ENCODE peak calls at places on chromosomes 11 and 22, in four cellular contexts. C is fibroblast of mammary gland, R is fibroblast of villous mesenchyme, N is transverse colon. B is an unnamed sample.

GRCh38 chr11:113192121-113192925 is 122.1 kb upstream of the TTC12 start:
- DNase-seq in C (no peak), R (no peak), N (no peak), B (no peak)

GRCh38 chr11:128953151-128953550 is 10.5 kb upstream of the TP53AIP1 start:
- DNase-seq in C (no peak), R (no peak), N (no peak), B (no peak)

GRCh38 chr11:62575837-62576236 is 2.1 kb upstream of the EEF1G start:
- DNase-seq in C (no peak), R (no peak), N (no peak), B (no peak)

GRCh38 chr11:45982656-45983470 is 60.4 kb downstream of the LARGE2 start:
- DNase-seq in C (peak), R (peak), N (no peak), B (peak)

GRCh38 chr11:45079943-45080719 is 66.3 kb upstream of the PRDM11 start:
- DNase-seq in C (no peak), R (no peak), N (peak), B (no peak)

GRCh38 chr11:33687733-33688479 is 12.7 kb downstream of the C11orf91 start:
- DNase-seq in C (peak), R (peak), N (no peak), B (peak)

GRCh38 chr22:31932863-31933262 is 11.5 kb upstream of the YWHAH start:
- DNase-seq in C (no peak), R (no peak), N (no peak), B (no peak)

GRCh38 chr11:122714021-122714420 is 58.5 kb downstream of the UBASH3B start:
- DNase-seq in C (no peak), R (no peak), N (no peak), B (no peak)

GRCh38 chr22:26502688-26503561 is 9.3 kb downstream of the TFIP11 start:
- DNase-seq in C (peak), R (peak), N (peak), B (peak)

GRCh38 chr11:109196016-109196415 is 226.0 kb upstream of the C11orf87 start:
- DNase-seq in C (no peak), R (no peak), N (no peak), B (peak)

GRCh38 chr22:24727218-24727851 is 47.2 kb downstream of the PIWIL3 start:
- DNase-seq in C (peak), R (peak), N (no peak), B (peak)

GRCh38 chr11:10807629-10808552 is 835 bp downstream of the EIF4G2 start:
- DNase-seq in C (peak), R (peak), N (peak), B (peak)

GRCh38 chr11:123054301-123055065 is 7.5 kb downstream of the HSPA8 start:
- DNase-seq in C (peak), R (peak), N (no peak), B (peak)

GRCh38 chr11:77201370-77201769 is 73.3 kb downstream of the MYO7A start:
- DNase-seq in C (no peak), R (no peak), N (no peak), B (no peak)

GRCh38 chr22:37284807-37285355 is 2.6 kb downstream of the CYTH4 start:
- DNase-seq in C (no peak), R (no peak), N (peak), B (no peak)

GRCh38 chr11:1762537-1763302 is 1.0 kb downstream of the CTSD start:
- DNase-seq in C (peak), R (no peak), N (peak), B (peak)

GRCh38 chr11:65112551-65113360 is 1.1 kb downstream of the TM7SF2 start:
- DNase-seq in C (no peak), R (peak), N (peak), B (peak)

GRCh38 chr22:47008208-47008885 is 245.9 kb downstream of the TBC1D22A start:
- DNase-seq in C (no peak), R (no peak), N (no peak), B (no peak)

GRCh38 chr11:82682003-82682751 is 51.5 kb downstream of the FAM181B start:
- DNase-seq in C (peak), R (peak), N (peak), B (peak)

GRCh38 chr11:123216249-123216648 is 21.2 kb upstream of the CLMP start:
- DNase-seq in C (no peak), R (no peak), N (peak), B (no peak)

GRCh38 chr11:1011320-1011698 is 25.2 kb downstream of the MUC6 start:
- DNase-seq in C (no peak), R (no peak), N (no peak), B (no peak)

GRCh38 chr11:71301046-71301857 is 48.9 kb upstream of the SHANK2 start:
- DNase-seq in C (no peak), R (no peak), N (no peak), B (no peak)

GRCh38 chr22:19904881-19905618 is 36.5 kb upstream of the COMT start:
- DNase-seq in C (no peak), R (peak), N (no peak), B (no peak)

GRCh38 chr11:122976734-122977454 is 4.7 kb downstream of the BSX start:
- DNase-seq in C (no peak), R (no peak), N (no peak), B (no peak)

GRCh38 chr11:19646921-19647320 is 65.7 kb upstream of the NAV2 start:
- DNase-seq in C (peak), R (peak), N (no peak), B (peak)

GRCh38 chr11:33663121-33663520 is 37.5 kb downstream of the C11orf91 start:
- DNase-seq in C (no peak), R (no peak), N (no peak), B (no peak)

GRCh38 chr11:111633248-111633647 is 31.0 kb downstream of the SIK2 start:
- DNase-seq in C (no peak), R (no peak), N (no peak), B (no peak)

GRCh38 chr11:11579012-11579755 is 42.6 kb downstream of the GALNT18 start:
- DNase-seq in C (no peak), R (no peak), N (no peak), B (no peak)

GRCh38 chr22:44360686-44361381 is 48.1 kb upstream of the SHISAL1 start:
- DNase-seq in C (peak), R (peak), N (peak), B (peak)

DNA sequence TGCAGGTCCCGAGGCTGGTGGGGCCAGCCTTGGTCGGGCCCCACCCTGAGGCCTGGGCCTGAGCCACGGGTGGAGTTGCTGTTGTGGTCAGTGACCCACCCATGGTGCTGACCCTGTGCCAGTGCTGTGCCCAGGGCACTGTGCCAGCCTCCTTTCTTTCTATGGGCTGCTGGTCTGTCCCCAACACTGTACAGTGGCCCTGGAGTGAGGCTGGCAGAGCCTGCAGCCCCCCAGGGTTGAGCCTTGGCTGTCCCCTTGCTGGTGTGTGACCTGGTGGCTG is 1235.7 kb downstream of the BRD1 start:
- DNase-seq in C (no peak), R (no peak), N (no peak), B (no peak)
- H3K4me3 ChIP-seq in C (no peak), R (no peak), N (no peak), B (no peak)

DNA sequence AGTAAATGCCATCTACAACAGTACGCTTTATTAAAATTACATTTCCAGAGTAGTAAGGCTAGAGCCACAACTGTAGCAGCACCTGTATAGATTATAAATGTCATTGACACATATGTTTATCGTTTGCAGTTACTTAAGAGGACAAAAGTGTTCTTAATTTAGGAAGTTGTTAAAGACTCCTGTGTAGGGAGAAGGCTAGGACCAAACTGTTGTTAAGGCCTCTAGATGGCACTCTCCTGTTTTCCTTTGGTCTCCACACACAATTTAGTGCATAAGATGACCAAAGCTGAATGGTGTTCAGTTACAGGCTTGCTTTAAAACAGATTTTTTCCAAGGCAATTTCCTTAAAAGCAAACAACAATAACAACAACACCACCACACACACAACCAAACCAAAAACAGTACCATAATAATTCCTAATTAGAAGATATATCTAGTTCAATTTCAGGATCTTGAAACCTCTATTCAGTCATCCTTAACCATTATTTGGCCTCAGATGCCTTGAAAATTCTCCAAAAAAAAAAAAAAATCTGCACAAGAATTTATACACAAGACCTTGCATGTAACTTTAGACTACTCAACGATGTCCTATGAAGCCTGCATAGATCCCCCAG is 42.5 kb upstream of the APOA1 start:
- DNase-seq in C (peak), R (peak), N (no peak), B (peak)
- TF ChIP-seq CTCF in C (peak), R (peak), N (peak), B (peak)

DNA sequence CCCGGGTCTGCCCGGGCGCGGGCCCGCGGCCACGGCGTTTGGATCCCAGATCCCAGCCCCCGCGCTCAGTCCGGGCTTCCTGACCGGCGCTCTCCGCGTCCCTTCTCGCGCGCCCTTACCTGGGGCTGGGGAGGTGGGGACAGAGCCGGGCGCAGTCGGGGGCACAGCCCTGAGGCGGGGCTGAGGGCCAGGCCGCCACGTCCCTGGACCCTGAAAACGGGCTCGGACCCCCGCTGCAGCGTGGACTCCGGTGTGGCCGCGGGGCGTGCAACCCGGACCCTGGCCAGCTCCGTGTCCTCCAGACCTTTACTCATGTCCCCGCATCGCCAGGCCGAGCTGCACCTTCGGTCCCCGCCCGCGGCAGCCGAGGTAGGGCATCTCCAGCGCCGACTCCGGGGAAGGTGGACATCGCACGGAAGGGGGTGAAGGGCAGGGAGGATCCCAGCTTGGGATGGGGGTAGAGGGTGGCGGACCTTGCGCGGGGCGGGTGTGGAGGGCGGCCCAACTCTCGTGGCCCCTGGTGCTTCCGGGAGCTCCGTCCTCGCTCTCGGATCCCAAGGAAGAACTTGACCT is 9.9 kb upstream of the AIFM3 start:
- DNase-seq in C (no peak), R (no peak), N (peak), B (no peak)
- H3K4me3 ChIP-seq in C (peak), R (peak), N (peak), B (peak)

DNA sequence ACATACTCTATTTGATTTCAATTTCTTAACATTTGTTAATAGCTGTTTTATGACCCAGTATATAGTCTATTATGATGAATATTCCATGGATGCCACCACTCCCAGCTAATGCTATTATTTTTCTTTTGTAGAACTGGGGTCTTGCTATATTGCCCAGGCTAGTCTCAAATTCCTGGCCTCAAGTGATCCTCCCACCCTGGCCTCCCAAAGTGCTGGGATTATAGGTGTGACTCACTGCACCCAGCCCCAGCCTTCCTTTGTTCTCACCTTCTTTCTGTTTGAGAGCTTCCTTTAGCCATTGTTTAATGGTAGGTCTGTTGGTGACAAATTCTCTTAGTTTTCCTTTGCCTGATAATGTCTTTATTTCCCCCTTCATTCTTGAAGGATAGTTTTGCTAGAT is 52.9 kb upstream of the AMOTL1 start:
- DNase-seq in C (no peak), R (no peak), N (no peak), B (no peak)
- TF ChIP-seq CTCF in C (no peak), R (no peak), N (no peak), B (no peak)

GRCh38 chr11:126277780-126278179 is 5.1 kb upstream of the TIRAP start:
- DNase-seq in C (no peak), R (no peak), N (no peak), B (no peak)
- H3K4me3 ChIP-seq in C (no peak), R (no peak), N (no peak), B (no peak)

GRCh38 chr11:119602745-119603373 is 126.1 kb downstream of the NECTIN1 start:
- DNase-seq in C (no peak), R (no peak), N (no peak), B (no peak)
- TF ChIP-seq CTCF in C (no peak), R (peak), N (no peak), B (peak)

DNA sequence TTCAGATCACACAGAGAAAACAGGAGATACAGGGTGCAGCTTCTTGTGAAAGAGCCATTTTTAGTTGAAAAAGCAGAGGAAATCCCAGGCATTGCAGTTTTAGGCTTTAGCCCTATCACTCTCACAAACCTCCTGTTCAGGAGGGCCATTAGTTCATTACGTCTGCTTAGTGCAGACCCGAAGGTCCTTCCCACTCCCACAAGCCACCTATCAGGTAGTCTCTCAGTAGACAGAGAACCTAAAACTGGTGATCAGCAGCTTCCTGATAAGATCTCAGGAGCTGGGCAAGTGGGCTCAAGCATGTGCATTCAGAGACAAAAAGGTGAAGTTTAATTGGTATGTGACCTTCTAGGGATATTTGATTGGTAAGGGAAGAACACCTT is 4.3 kb downstream of the GLYAT start:
- DNase-seq in C (no peak), R (no peak), N (no peak), B (no peak)
- H3K4me3 ChIP-seq in C (no peak), R (no peak), N (no peak), B (no peak)

GRCh38 chr22:50544078-50544745 is 1.5 kb upstream of the KLHDC7B start:
- DNase-seq in C (peak), R (peak), N (peak), B (peak)
- TF ChIP-seq CTCF in C (peak), R (peak), N (peak), B (peak)

GRCh38 chr22:42396621-42397331 is 35.4 kb downstream of the NFAM1 start:
- DNase-seq in C (no peak), R (no peak), N (peak), B (no peak)
- H3K4me3 ChIP-seq in C (no peak), R (no peak), N (no peak), B (no peak)